ENCODE peak calls at places on chromosomes 5 and 9, in five cellular contexts. One of them, this sample, is unnamed.

GRCh38 chr5:138874771-138875628 is at the start of gene LRRTM2:
- DNase-seq in DMS79 treated with DMSO at 0.1 percent for 48 hours: peak
- DNase-seq in iPS-NIHi11: no peak
- DNase-seq in tibial artery: no peak
- DNase-seq in activated T-cell treated with anti-CD3 and anti-CD28 coated beads, Interleukin-2, amount 50 U/mL, for 72 hours: no peak
- DNase-seq in this sample: no peak

GRCh38 chr5:146789712-146790660 is 88.6 kb downstream of the PPP2R2B start:
- DNase-seq in DMS79 treated with DMSO at 0.1 percent for 48 hours: no peak
- DNase-seq in iPS-NIHi11: peak
- DNase-seq in tibial artery: no peak
- DNase-seq in activated T-cell treated with anti-CD3 and anti-CD28 coated beads, Interleukin-2, amount 50 U/mL, for 72 hours: no peak
- DNase-seq in this sample: no peak

GRCh38 chr9:137293482-137294090 is 8.5 kb downstream of the NRARP start:
- DNase-seq in DMS79 treated with DMSO at 0.1 percent for 48 hours: no peak
- DNase-seq in iPS-NIHi11: no peak
- DNase-seq in tibial artery: no peak
- DNase-seq in activated T-cell treated with anti-CD3 and anti-CD28 coated beads, Interleukin-2, amount 50 U/mL, for 72 hours: no peak
- DNase-seq in this sample: no peak

GRCh38 chr5:147332643-147333042 is 97.8 kb downstream of the STK32A start:
- DNase-seq in DMS79 treated with DMSO at 0.1 percent for 48 hours: peak
- DNase-seq in iPS-NIHi11: no peak
- DNase-seq in tibial artery: no peak
- DNase-seq in activated T-cell treated with anti-CD3 and anti-CD28 coated beads, Interleukin-2, amount 50 U/mL, for 72 hours: no peak
- DNase-seq in this sample: peak

GRCh38 chr9:93576296-93577044 is at the start of gene PHF2:
- DNase-seq in DMS79 treated with DMSO at 0.1 percent for 48 hours: no peak
- DNase-seq in iPS-NIHi11: peak
- DNase-seq in tibial artery: no peak
- DNase-seq in activated T-cell treated with anti-CD3 and anti-CD28 coated beads, Interleukin-2, amount 50 U/mL, for 72 hours: peak
- DNase-seq in this sample: no peak

GRCh38 chr9:35051069-35051967 is 21.1 kb downstream of the VCP start:
- DNase-seq in DMS79 treated with DMSO at 0.1 percent for 48 hours: no peak
- DNase-seq in iPS-NIHi11: peak
- DNase-seq in tibial artery: no peak
- DNase-seq in activated T-cell treated with anti-CD3 and anti-CD28 coated beads, Interleukin-2, amount 50 U/mL, for 72 hours: peak
- DNase-seq in this sample: no peak

GRCh38 chr5:81020478-81021167 is 60.5 kb downstream of the RASGRF2 start:
- DNase-seq in DMS79 treated with DMSO at 0.1 percent for 48 hours: no peak
- DNase-seq in iPS-NIHi11: no peak
- DNase-seq in tibial artery: no peak
- DNase-seq in activated T-cell treated with anti-CD3 and anti-CD28 coated beads, Interleukin-2, amount 50 U/mL, for 72 hours: no peak
- DNase-seq in this sample: no peak

GRCh38 chr5:149671544-149671943 is 58.6 kb upstream of the PPARGC1B start:
- DNase-seq in DMS79 treated with DMSO at 0.1 percent for 48 hours: no peak
- DNase-seq in iPS-NIHi11: no peak
- DNase-seq in tibial artery: no peak
- DNase-seq in activated T-cell treated with anti-CD3 and anti-CD28 coated beads, Interleukin-2, amount 50 U/mL, for 72 hours: no peak
- DNase-seq in this sample: no peak

GRCh38 chr5:149030392-149030791 is 32.5 kb downstream of the SH3TC2 start:
- DNase-seq in DMS79 treated with DMSO at 0.1 percent for 48 hours: no peak
- DNase-seq in iPS-NIHi11: no peak
- DNase-seq in tibial artery: no peak
- DNase-seq in activated T-cell treated with anti-CD3 and anti-CD28 coated beads, Interleukin-2, amount 50 U/mL, for 72 hours: no peak
- DNase-seq in this sample: no peak

GRCh38 chr9:134881313-134881670 is 682 bp downstream of the FCN2 start:
- DNase-seq in DMS79 treated with DMSO at 0.1 percent for 48 hours: no peak
- DNase-seq in iPS-NIHi11: no peak
- DNase-seq in tibial artery: no peak
- DNase-seq in activated T-cell treated with anti-CD3 and anti-CD28 coated beads, Interleukin-2, amount 50 U/mL, for 72 hours: no peak
- DNase-seq in this sample: no peak

GRCh38 chr9:11356101-11356500 is 743.3 kb upstream of the PTPRD start:
- DNase-seq in DMS79 treated with DMSO at 0.1 percent for 48 hours: no peak
- DNase-seq in iPS-NIHi11: no peak
- DNase-seq in tibial artery: no peak
- DNase-seq in activated T-cell treated with anti-CD3 and anti-CD28 coated beads, Interleukin-2, amount 50 U/mL, for 72 hours: no peak
- DNase-seq in this sample: no peak

GRCh38 chr5:109413463-109413862 is 3.7 kb upstream of the PJA2 start:
- DNase-seq in DMS79 treated with DMSO at 0.1 percent for 48 hours: no peak
- DNase-seq in iPS-NIHi11: peak
- DNase-seq in tibial artery: no peak
- DNase-seq in activated T-cell treated with anti-CD3 and anti-CD28 coated beads, Interleukin-2, amount 50 U/mL, for 72 hours: no peak
- DNase-seq in this sample: no peak

GRCh38 chr5:73831066-73831465 is 205.1 kb downstream of the ARHGEF28 start:
- DNase-seq in DMS79 treated with DMSO at 0.1 percent for 48 hours: no peak
- DNase-seq in iPS-NIHi11: no peak
- DNase-seq in tibial artery: no peak
- DNase-seq in activated T-cell treated with anti-CD3 and anti-CD28 coated beads, Interleukin-2, amount 50 U/mL, for 72 hours: no peak
- DNase-seq in this sample: no peak

GRCh38 chr5:14267166-14267838 is 124.2 kb downstream of the TRIO start:
- DNase-seq in DMS79 treated with DMSO at 0.1 percent for 48 hours: no peak
- DNase-seq in iPS-NIHi11: no peak
- DNase-seq in tibial artery: no peak
- DNase-seq in activated T-cell treated with anti-CD3 and anti-CD28 coated beads, Interleukin-2, amount 50 U/mL, for 72 hours: no peak
- DNase-seq in this sample: no peak